ENCODE peak calls at places on chromosome 1, in five cellular contexts. L is NCI-H1436, Z is hippocampal formation, H is AG08396, C is NCI-H1048. Y is an unnamed sample.
A peak's percentile ranks its signal among the peaks of the same experiment; 100 is the strongest.

GRCh38 chr1:109793089-109793485 is 29.4 kb upstream of the EPS8L3 start:
- DNase-seq in L (no peak), Z (no peak), H (no peak), C (no peak), Y (no peak)

GRCh38 chr1:32464716-32465540 is at the start of gene ZBTB8B:
- DNase-seq in L (peak; percentile 89), Z (peak; percentile 79), H (peak; percentile 65), C (peak; percentile 45), Y (peak; percentile 81)

GRCh38 chr1:155072531-155073289 is 5.9 kb upstream of the EFNA3 start:
- DNase-seq in L (no peak), Z (no peak), H (no peak), C (no peak), Y (no peak)

GRCh38 chr1:40980453-40981121 is 1.1 kb downstream of the CTPS1 start:
- DNase-seq in L (peak; percentile 6), Z (no peak), H (peak; percentile 28), C (no peak), Y (peak; percentile 34)

GRCh38 chr1:170685166-170685565 is 21.2 kb downstream of the PRRX1 start:
- DNase-seq in L (no peak), Z (no peak), H (peak; percentile 44), C (no peak), Y (no peak)

GRCh38 chr1:100448371-100448770 is 89.6 kb upstream of the GPR88 start:
- DNase-seq in L (no peak), Z (no peak), H (no peak), C (no peak), Y (no peak)

GRCh38 chr1:86542626-86543025 is 4.3 kb upstream of the CLCA4 start:
- DNase-seq in L (no peak), Z (no peak), H (no peak), C (no peak), Y (no peak)

GRCh38 chr1:3714284-3714741 is 37.9 kb upstream of the CCDC27 start:
- DNase-seq in L (no peak), Z (peak; percentile 88), H (no peak), C (no peak), Y (peak; percentile 60)

GRCh38 chr1:65691152-65691900 is 101.4 kb upstream of the PDE4B start:
- DNase-seq in L (no peak), Z (peak; percentile 67), H (no peak), C (no peak), Y (peak; percentile 40)

GRCh38 chr1:107727866-107728265 is 237.1 kb downstream of the VAV3 start:
- DNase-seq in L (no peak), Z (no peak), H (no peak), C (no peak), Y (no peak)

GRCh38 chr1:9652379-9653194 is 1.1 kb downstream of the PIK3CD start:
- DNase-seq in L (no peak), Z (no peak), H (no peak), C (no peak), Y (no peak)

GRCh38 chr1:40703316-40703715 is 11.8 kb downstream of the NFYC start:
- DNase-seq in L (no peak), Z (no peak), H (peak; percentile 46), C (no peak), Y (no peak)